ENCODE peak calls at places on chromosomes 12 and 14, in four cellular contexts. One of them, this sample, is unnamed.

GRCh38 chr12:28176295-28176694 is 14.0 kb upstream of the CCDC91 start:
- DNase-seq in endothelial cell of umbilical vein: no peak
- DNase-seq in IMR-90: no peak
- DNase-seq in K562: no peak
- DNase-seq in this sample: no peak

GRCh38 chr12:19517583-19517982 is 78.3 kb downstream of the AEBP2 start:
- DNase-seq in endothelial cell of umbilical vein: no peak
- DNase-seq in IMR-90: peak
- DNase-seq in K562: no peak
- DNase-seq in this sample: no peak

GRCh38 chr14:103527408-103528157 is 1.4 kb upstream of the TRMT61A start:
- DNase-seq in endothelial cell of umbilical vein: no peak
- DNase-seq in IMR-90: no peak
- DNase-seq in K562: no peak
- DNase-seq in this sample: peak

GRCh38 chr12:86698581-86698980 is 442.4 kb upstream of the MGAT4C start:
- DNase-seq in endothelial cell of umbilical vein: no peak
- DNase-seq in IMR-90: peak
- DNase-seq in K562: no peak
- DNase-seq in this sample: no peak

GRCh38 chr14:104651876-104652260 is 37.5 kb upstream of the INF2 start:
- DNase-seq in endothelial cell of umbilical vein: no peak
- DNase-seq in IMR-90: no peak
- DNase-seq in K562: no peak
- DNase-seq in this sample: no peak

GRCh38 chr14:75702107-75702506 is 41.1 kb downstream of the TTLL5 start:
- DNase-seq in endothelial cell of umbilical vein: no peak
- DNase-seq in IMR-90: no peak
- DNase-seq in K562: no peak
- DNase-seq in this sample: no peak

GRCh38 chr14:72535485-72535884 is 358.4 kb downstream of the DPF3 start:
- DNase-seq in endothelial cell of umbilical vein: no peak
- DNase-seq in IMR-90: no peak
- DNase-seq in K562: no peak
- DNase-seq in this sample: peak

GRCh38 chr12:122499991-122500684 is 594 bp downstream of the ZCCHC8 start:
- DNase-seq in endothelial cell of umbilical vein: peak
- DNase-seq in IMR-90: peak
- DNase-seq in K562: peak
- DNase-seq in this sample: no peak

GRCh38 chr14:94392510-94392935 is 4.1 kb upstream of the SERPINA1 start:
- DNase-seq in endothelial cell of umbilical vein: no peak
- DNase-seq in IMR-90: peak
- DNase-seq in K562: no peak
- DNase-seq in this sample: peak

GRCh38 chr12:79451365-79451764 is 239.4 kb downstream of the PAWR start:
- DNase-seq in endothelial cell of umbilical vein: no peak
- DNase-seq in IMR-90: no peak
- DNase-seq in K562: no peak
- DNase-seq in this sample: no peak

GRCh38 chr14:69214376-69214775 is 23.1 kb downstream of the EXD2 start:
- DNase-seq in endothelial cell of umbilical vein: no peak
- DNase-seq in IMR-90: peak
- DNase-seq in K562: no peak
- DNase-seq in this sample: no peak

GRCh38 chr14:54338696-54339317 is 58.0 kb upstream of the CDKN3 start:
- DNase-seq in endothelial cell of umbilical vein: peak
- DNase-seq in IMR-90: peak
- DNase-seq in K562: peak
- DNase-seq in this sample: no peak

GRCh38 chr14:105088812-105089745 is 23.8 kb upstream of the GPR132 start:
- DNase-seq in endothelial cell of umbilical vein: no peak
- DNase-seq in IMR-90: peak
- DNase-seq in K562: no peak
- DNase-seq in this sample: no peak

GRCh38 chr12:70242695-70243509 is at the start of gene CNOT2:
- DNase-seq in endothelial cell of umbilical vein: peak
- DNase-seq in IMR-90: peak
- DNase-seq in K562: peak
- DNase-seq in this sample: peak

GRCh38 chr14:31038521-31039166 is 12.5 kb upstream of the STRN3 start:
- DNase-seq in endothelial cell of umbilical vein: peak
- DNase-seq in IMR-90: no peak
- DNase-seq in K562: peak
- DNase-seq in this sample: no peak

GRCh38 chr12:9673404-9674225 is 4.1 kb downstream of the CLEC2D start:
- DNase-seq in endothelial cell of umbilical vein: peak
- DNase-seq in IMR-90: peak
- DNase-seq in K562: peak
- DNase-seq in this sample: no peak

GRCh38 chr14:37027188-37027824 is 145.1 kb downstream of the SLC25A21 start:
- DNase-seq in endothelial cell of umbilical vein: no peak
- DNase-seq in IMR-90: no peak
- DNase-seq in K562: peak
- DNase-seq in this sample: no peak

GRCh38 chr12:56836317-56836716 is 73.2 kb downstream of the HSD17B6 start:
- DNase-seq in endothelial cell of umbilical vein: no peak
- DNase-seq in IMR-90: no peak
- DNase-seq in K562: no peak
- DNase-seq in this sample: no peak

GRCh38 chr14:105442125-105442524 is 22.5 kb downstream of the MTA1 start:
- DNase-seq in endothelial cell of umbilical vein: no peak
- DNase-seq in IMR-90: no peak
- DNase-seq in K562: no peak
- DNase-seq in this sample: no peak

GRCh38 chr12:49260165-49260564 is 4.7 kb upstream of the TUBA1C start:
- DNase-seq in endothelial cell of umbilical vein: peak
- DNase-seq in IMR-90: peak
- DNase-seq in K562: no peak
- DNase-seq in this sample: no peak

GRCh38 chr12:68673788-68674187 is 13.0 kb upstream of the NUP107 start:
- DNase-seq in endothelial cell of umbilical vein: no peak
- DNase-seq in IMR-90: no peak
- DNase-seq in K562: peak
- DNase-seq in this sample: no peak

GRCh38 chr12:22569253-22569652 is 24.9 kb upstream of the C2CD5 start:
- DNase-seq in endothelial cell of umbilical vein: no peak
- DNase-seq in IMR-90: no peak
- DNase-seq in K562: no peak
- DNase-seq in this sample: no peak

GRCh38 chr12:109739747-109740693 is 26.4 kb downstream of the FAM222A start:
- DNase-seq in endothelial cell of umbilical vein: no peak
- DNase-seq in IMR-90: no peak
- DNase-seq in K562: peak
- DNase-seq in this sample: no peak

GRCh38 chr14:94481468-94482131 is 5.6 kb upstream of the SERPINA9 start:
- DNase-seq in endothelial cell of umbilical vein: no peak
- DNase-seq in IMR-90: peak
- DNase-seq in K562: no peak
- DNase-seq in this sample: peak

GRCh38 chr14:68621400-68622365 is 171.2 kb downstream of the ZFP36L1 start:
- DNase-seq in endothelial cell of umbilical vein: no peak
- DNase-seq in IMR-90: peak
- DNase-seq in K562: no peak
- DNase-seq in this sample: no peak

GRCh38 chr12:27388650-27389049 is 56.0 kb downstream of the BMAL2 start:
- DNase-seq in endothelial cell of umbilical vein: no peak
- DNase-seq in IMR-90: no peak
- DNase-seq in K562: no peak
- DNase-seq in this sample: no peak

GRCh38 chr14:74906923-74907620 is 16.0 kb downstream of the RPS6KL1 start:
- DNase-seq in endothelial cell of umbilical vein: no peak
- DNase-seq in IMR-90: no peak
- DNase-seq in K562: no peak
- DNase-seq in this sample: no peak

GRCh38 chr14:45065951-45066350 is 18.0 kb upstream of the PRPF39 start:
- DNase-seq in endothelial cell of umbilical vein: no peak
- DNase-seq in IMR-90: no peak
- DNase-seq in K562: no peak
- DNase-seq in this sample: no peak

GRCh38 chr14:45070215-45070614 is 13.7 kb upstream of the PRPF39 start:
- DNase-seq in endothelial cell of umbilical vein: no peak
- DNase-seq in IMR-90: peak
- DNase-seq in K562: no peak
- DNase-seq in this sample: no peak

GRCh38 chr14:45068396-45068795 is 15.5 kb upstream of the PRPF39 start:
- DNase-seq in endothelial cell of umbilical vein: no peak
- DNase-seq in IMR-90: no peak
- DNase-seq in K562: no peak
- DNase-seq in this sample: no peak

GRCh38 chr14:45066667-45067066 is 17.2 kb upstream of the PRPF39 start:
- DNase-seq in endothelial cell of umbilical vein: no peak
- DNase-seq in IMR-90: no peak
- DNase-seq in K562: no peak
- DNase-seq in this sample: no peak

DNA sequence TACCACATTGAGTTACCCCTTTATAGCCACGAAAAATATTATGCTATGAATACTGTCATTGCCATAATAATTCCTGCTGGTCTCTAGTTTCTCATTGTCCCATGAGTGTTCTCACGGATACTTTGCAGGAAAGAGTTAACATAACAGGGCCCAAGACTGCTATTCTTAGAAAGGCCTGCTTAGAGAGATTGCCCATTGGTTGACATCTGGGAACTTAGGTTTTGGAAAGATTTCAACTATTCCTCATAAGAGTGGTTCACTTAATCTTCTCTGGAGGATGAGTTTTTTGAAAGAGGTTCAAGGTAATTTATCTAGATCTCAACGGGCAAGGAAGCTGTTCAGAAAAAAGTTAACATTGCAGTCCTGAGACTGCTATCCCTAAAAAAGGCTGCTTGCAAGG is 18.4 kb upstream of the PRPF39 start:
- DNase-seq in endothelial cell of umbilical vein: no peak
- DNase-seq in IMR-90: peak
- DNase-seq in K562: no peak
- DNase-seq in this sample: no peak
- TF ChIP-seq FOS in endothelial cell of umbilical vein: no peak
- TF ChIP-seq FOS in IMR-90: no peak
- TF ChIP-seq FOS in K562: no peak
- TF ChIP-seq FOS in this sample: no peak

GRCh38 chr12:5087831-5088554 is 44.3 kb downstream of the KCNA5 start:
- DNase-seq in endothelial cell of umbilical vein: no peak
- DNase-seq in IMR-90: no peak
- DNase-seq in K562: no peak
- DNase-seq in this sample: no peak

GRCh38 chr12:5081016-5081415 is 37.3 kb downstream of the KCNA5 start:
- DNase-seq in endothelial cell of umbilical vein: no peak
- DNase-seq in IMR-90: no peak
- DNase-seq in K562: no peak
- DNase-seq in this sample: no peak

GRCh38 chr12:5088586-5089264 is 45.0 kb downstream of the KCNA5 start:
- DNase-seq in endothelial cell of umbilical vein: no peak
- DNase-seq in IMR-90: peak
- DNase-seq in K562: no peak
- DNase-seq in this sample: no peak

GRCh38 chr12:5085896-5086295 is 42.2 kb downstream of the KCNA5 start:
- DNase-seq in endothelial cell of umbilical vein: no peak
- DNase-seq in IMR-90: peak
- DNase-seq in K562: no peak
- DNase-seq in this sample: no peak

GRCh38 chr12:5083955-5084849 is 40.5 kb downstream of the KCNA5 start:
- DNase-seq in endothelial cell of umbilical vein: peak
- DNase-seq in IMR-90: peak
- DNase-seq in K562: peak
- DNase-seq in this sample: peak
- TF ChIP-seq CTCF in endothelial cell of umbilical vein: peak
- TF ChIP-seq CTCF in IMR-90: peak
- TF ChIP-seq CTCF in K562: peak
- TF ChIP-seq CTCF in this sample: peak

GRCh38 chr14:50800032-50800431 is 30.9 kb downstream of the NIN start:
- DNase-seq in endothelial cell of umbilical vein: peak
- DNase-seq in IMR-90: peak
- DNase-seq in K562: no peak
- DNase-seq in this sample: no peak

GRCh38 chr14:50805396-50805795 is 25.6 kb downstream of the NIN start:
- DNase-seq in endothelial cell of umbilical vein: no peak
- DNase-seq in IMR-90: no peak
- DNase-seq in K562: no peak
- DNase-seq in this sample: no peak

GRCh38 chr14:50798048-50798421 is 32.9 kb downstream of the NIN start:
- DNase-seq in endothelial cell of umbilical vein: no peak
- DNase-seq in IMR-90: no peak
- DNase-seq in K562: no peak
- DNase-seq in this sample: peak

GRCh38 chr14:50804181-50804721 is 26.7 kb downstream of the NIN start:
- DNase-seq in endothelial cell of umbilical vein: peak
- DNase-seq in IMR-90: peak
- DNase-seq in K562: no peak
- DNase-seq in this sample: no peak

DNA sequence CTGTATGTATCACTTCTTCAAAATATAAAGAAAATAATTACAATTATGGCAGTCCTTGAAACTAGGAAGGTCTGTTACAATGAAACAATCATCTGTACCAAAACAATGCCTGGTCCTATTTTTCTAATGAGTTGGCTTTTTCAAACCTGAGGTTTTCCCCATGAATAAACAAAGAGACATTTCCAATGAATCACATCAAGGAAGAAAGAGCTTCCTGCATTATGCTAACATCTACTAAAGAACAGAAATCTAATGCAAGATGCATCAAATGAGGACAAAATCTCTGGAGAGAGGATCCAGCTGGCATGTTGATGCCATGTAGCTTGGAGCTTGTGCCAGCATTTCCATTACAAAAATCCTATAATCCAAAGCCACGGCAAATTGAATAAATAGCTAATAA is 29.3 kb downstream of the NIN start:
- DNase-seq in endothelial cell of umbilical vein: peak
- DNase-seq in IMR-90: peak
- DNase-seq in K562: no peak
- DNase-seq in this sample: no peak
- TF ChIP-seq FOS in endothelial cell of umbilical vein: peak
- TF ChIP-seq FOS in IMR-90: peak
- TF ChIP-seq FOS in K562: no peak
- TF ChIP-seq FOS in this sample: no peak

GRCh38 chr12:1099158-1099557 is 108.1 kb downstream of the ERC1 start:
- DNase-seq in endothelial cell of umbilical vein: no peak
- DNase-seq in IMR-90: no peak
- DNase-seq in K562: no peak
- DNase-seq in this sample: peak

GRCh38 chr12:1093166-1093751 is 102.2 kb downstream of the ERC1 start:
- DNase-seq in endothelial cell of umbilical vein: peak
- DNase-seq in IMR-90: peak
- DNase-seq in K562: peak
- DNase-seq in this sample: no peak

GRCh38 chr12:1091350-1091749 is 100.3 kb downstream of the ERC1 start:
- DNase-seq in endothelial cell of umbilical vein: no peak
- DNase-seq in IMR-90: no peak
- DNase-seq in K562: no peak
- DNase-seq in this sample: no peak

GRCh38 chr12:1094714-1095113 is 103.7 kb downstream of the ERC1 start:
- DNase-seq in endothelial cell of umbilical vein: no peak
- DNase-seq in IMR-90: no peak
- DNase-seq in K562: no peak
- DNase-seq in this sample: peak
- TF ChIP-seq CTCF in endothelial cell of umbilical vein: no peak
- TF ChIP-seq CTCF in IMR-90: no peak
- TF ChIP-seq CTCF in K562: no peak
- TF ChIP-seq CTCF in this sample: no peak

This sample was measured in GM12878.